ENCODE peak calls at places on chromosome 6, in five cellular contexts. One of them, this sample, is unnamed.

GRCh38 chr6:12873706-12874105 is 157.1 kb downstream of the PHACTR1 start:
- DNase-seq in A549: no peak
- DNase-seq in GM23338: no peak
- DNase-seq in vagina: no peak
- DNase-seq in esophagus squamous epithelium: no peak
- DNase-seq in this sample: no peak

GRCh38 chr6:42367353-42368011 is 84.2 kb downstream of the TRERF1 start:
- DNase-seq in vagina: no peak
- DNase-seq in GM23338: no peak
- DNase-seq in esophagus squamous epithelium: no peak
- DNase-seq in A549: no peak
- DNase-seq in this sample: no peak

GRCh38 chr6:105424177-105424783 is 21.4 kb upstream of the PREP start:
- DNase-seq in vagina: no peak
- DNase-seq in A549: peak
- DNase-seq in esophagus squamous epithelium: no peak
- DNase-seq in GM23338: peak
- DNase-seq in this sample: peak

GRCh38 chr6:11833626-11834592 is 55.3 kb upstream of the ADTRP start:
- DNase-seq in GM23338: peak
- DNase-seq in esophagus squamous epithelium: no peak
- DNase-seq in vagina: no peak
- DNase-seq in A549: no peak
- DNase-seq in this sample: peak

GRCh38 chr6:63975685-63976084 is 340.1 kb downstream of the PHF3 start:
- DNase-seq in A549: no peak
- DNase-seq in vagina: no peak
- DNase-seq in esophagus squamous epithelium: no peak
- DNase-seq in GM23338: no peak
- DNase-seq in this sample: no peak

GRCh38 chr6:78347191-78347916 is 520.0 kb upstream of the IRAK1BP1 start:
- DNase-seq in GM23338: no peak
- DNase-seq in vagina: no peak
- DNase-seq in esophagus squamous epithelium: no peak
- DNase-seq in A549: no peak
- DNase-seq in this sample: no peak

GRCh38 chr6:99096186-99096585 is 148.4 kb upstream of the FBXL4 start:
- DNase-seq in vagina: no peak
- DNase-seq in GM23338: no peak
- DNase-seq in A549: no peak
- DNase-seq in esophagus squamous epithelium: no peak
- DNase-seq in this sample: no peak

GRCh38 chr6:41786451-41787218 is 859 bp upstream of the TOMM6 start:
- DNase-seq in esophagus squamous epithelium: peak
- DNase-seq in GM23338: peak
- DNase-seq in vagina: no peak
- DNase-seq in A549: peak
- DNase-seq in this sample: peak

GRCh38 chr6:11772109-11772830 is 6.3 kb downstream of the ADTRP start:
- DNase-seq in A549: peak
- DNase-seq in esophagus squamous epithelium: no peak
- DNase-seq in vagina: peak
- DNase-seq in GM23338: no peak
- DNase-seq in this sample: peak

GRCh38 chr6:10014561-10014960 is 400.3 kb downstream of the TFAP2A start:
- DNase-seq in GM23338: no peak
- DNase-seq in A549: no peak
- DNase-seq in esophagus squamous epithelium: no peak
- DNase-seq in vagina: no peak
- DNase-seq in this sample: no peak

DNA sequence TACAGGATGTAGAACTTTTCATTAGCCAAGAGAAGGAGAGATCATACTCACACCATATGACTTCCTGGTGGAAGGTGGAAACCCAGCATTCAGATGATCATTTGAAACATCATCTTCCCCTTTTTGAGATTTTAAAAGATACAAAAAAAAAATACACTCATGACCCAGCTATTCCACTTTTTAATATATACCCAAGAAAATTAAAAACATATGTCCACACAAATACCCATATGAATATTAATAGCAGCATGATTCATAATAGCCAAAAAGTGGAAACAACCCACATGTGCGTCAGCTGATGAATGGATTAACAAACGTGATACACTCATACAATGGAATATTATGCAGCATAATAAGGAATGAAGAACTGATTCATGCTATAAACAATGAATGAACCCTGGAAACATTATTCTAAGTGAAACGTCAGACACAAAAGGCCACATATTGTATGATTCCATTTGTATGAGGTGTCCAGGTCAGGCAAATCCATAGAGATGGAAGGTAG is 130.0 kb upstream of the SGK1 start:
- DNase-seq in esophagus squamous epithelium: no peak
- DNase-seq in vagina: no peak
- DNase-seq in GM23338: no peak
- DNase-seq in A549: no peak
- DNase-seq in this sample: no peak
- H3K27ac ChIP-seq in esophagus squamous epithelium: peak
- H3K27ac ChIP-seq in vagina: no peak
- H3K27ac ChIP-seq in GM23338: no peak
- H3K27ac ChIP-seq in A549: no peak
- H3K27ac ChIP-seq in this sample: no peak

GRCh38 chr6:53811082-53811481 is 16.3 kb downstream of the LRRC1 start:
- DNase-seq in esophagus squamous epithelium: no peak
- DNase-seq in GM23338: no peak
- DNase-seq in A549: no peak
- DNase-seq in vagina: no peak
- DNase-seq in this sample: peak

GRCh38 chr6:53813096-53813495 is 18.3 kb downstream of the LRRC1 start:
- DNase-seq in vagina: no peak
- DNase-seq in A549: no peak
- DNase-seq in GM23338: no peak
- DNase-seq in esophagus squamous epithelium: no peak
- DNase-seq in this sample: no peak

GRCh38 chr6:53809691-53810090 is 14.9 kb downstream of the LRRC1 start:
- DNase-seq in GM23338: no peak
- DNase-seq in vagina: no peak
- DNase-seq in A549: no peak
- DNase-seq in esophagus squamous epithelium: no peak
- DNase-seq in this sample: no peak

GRCh38 chr6:53813801-53814200 is 19.0 kb downstream of the LRRC1 start:
- DNase-seq in GM23338: no peak
- DNase-seq in vagina: no peak
- DNase-seq in esophagus squamous epithelium: no peak
- DNase-seq in A549: no peak
- DNase-seq in this sample: no peak

GRCh38 chr6:53811746-53812145 is 16.9 kb downstream of the LRRC1 start:
- DNase-seq in A549: no peak
- DNase-seq in esophagus squamous epithelium: no peak
- DNase-seq in vagina: no peak
- DNase-seq in GM23338: no peak
- DNase-seq in this sample: peak
- H3K27ac ChIP-seq in A549: no peak
- H3K27ac ChIP-seq in esophagus squamous epithelium: peak
- H3K27ac ChIP-seq in vagina: no peak
- H3K27ac ChIP-seq in GM23338: no peak
- H3K27ac ChIP-seq in this sample: peak

GRCh38 chr6:107107791-107108190 is 7.5 kb downstream of the BEND3 start:
- DNase-seq in GM23338: no peak
- DNase-seq in esophagus squamous epithelium: no peak
- DNase-seq in vagina: no peak
- DNase-seq in A549: no peak
- DNase-seq in this sample: no peak

GRCh38 chr6:107105511-107106116 is 9.7 kb downstream of the BEND3 start:
- DNase-seq in esophagus squamous epithelium: no peak
- DNase-seq in GM23338: peak
- DNase-seq in vagina: no peak
- DNase-seq in A549: no peak
- DNase-seq in this sample: no peak

GRCh38 chr6:107108201-107108890 is 7.0 kb downstream of the BEND3 start:
- DNase-seq in A549: no peak
- DNase-seq in esophagus squamous epithelium: no peak
- DNase-seq in vagina: no peak
- DNase-seq in GM23338: no peak
- DNase-seq in this sample: no peak

GRCh38 chr6:107103082-107103481 is 12.2 kb downstream of the BEND3 start:
- DNase-seq in GM23338: peak
- DNase-seq in vagina: no peak
- DNase-seq in esophagus squamous epithelium: no peak
- DNase-seq in A549: no peak
- DNase-seq in this sample: peak

GRCh38 chr6:107106165-107106564 is 9.2 kb downstream of the BEND3 start:
- DNase-seq in esophagus squamous epithelium: no peak
- DNase-seq in vagina: no peak
- DNase-seq in A549: no peak
- DNase-seq in GM23338: peak
- DNase-seq in this sample: peak
- H3K27ac ChIP-seq in esophagus squamous epithelium: no peak
- H3K27ac ChIP-seq in vagina: no peak
- H3K27ac ChIP-seq in A549: no peak
- H3K27ac ChIP-seq in GM23338: peak
- H3K27ac ChIP-seq in this sample: no peak

GRCh38 chr6:158629376-158630221 is 14.9 kb downstream of the DYNLT1 start:
- DNase-seq in vagina: no peak
- DNase-seq in GM23338: peak
- DNase-seq in esophagus squamous epithelium: no peak
- DNase-seq in A549: no peak
- DNase-seq in this sample: peak
- H3K27ac ChIP-seq in vagina: no peak
- H3K27ac ChIP-seq in GM23338: no peak
- H3K27ac ChIP-seq in esophagus squamous epithelium: no peak
- H3K27ac ChIP-seq in A549: no peak
- H3K27ac ChIP-seq in this sample: no peak

GRCh38 chr6:136762022-136762975 is 30.0 kb downstream of the MAP3K5 start:
- DNase-seq in vagina: no peak
- DNase-seq in esophagus squamous epithelium: no peak
- DNase-seq in GM23338: no peak
- DNase-seq in A549: no peak
- DNase-seq in this sample: no peak
- H3K27ac ChIP-seq in vagina: peak
- H3K27ac ChIP-seq in esophagus squamous epithelium: peak
- H3K27ac ChIP-seq in GM23338: no peak
- H3K27ac ChIP-seq in A549: no peak
- H3K27ac ChIP-seq in this sample: no peak

GRCh38 chr6:3071568-3071967 is 3.3 kb downstream of the RIPK1 start:
- DNase-seq in vagina: peak
- DNase-seq in esophagus squamous epithelium: no peak
- DNase-seq in A549: no peak
- DNase-seq in GM23338: no peak
- DNase-seq in this sample: no peak
- H3K27ac ChIP-seq in vagina: no peak
- H3K27ac ChIP-seq in esophagus squamous epithelium: no peak
- H3K27ac ChIP-seq in A549: no peak
- H3K27ac ChIP-seq in GM23338: peak
- H3K27ac ChIP-seq in this sample: no peak